ENCODE peak calls at places on chromosomes 2 and 18, in eight cellular contexts. H is HTR-8/SVneo; D is progenitor cell of endocrine pancreas; P is coronary artery; A is SK-N-MC; M is stimulated activated CD4-positive, alpha-beta T cell treated with anti-CD3 and anti-CD28 coated beads, Interleukin-12 subunit alpha, Interleukin-12 subunit beta, amount 100 ng/mL, for 4 hours; Q is pulmonary artery endothelial cell; L is pancreas. Z is an unnamed sample.

GRCh38 chr2:74552914-74553811 is 579 bp downstream of the LOXL3 start:
- DNase-seq in P (peak; percentile 79), L (no peak), H (no peak), A (no peak), M (no peak), Q (no peak), D (no peak), Z (no peak)

GRCh38 chr2:46471-47345 is at the start of gene FAM110C:
- DNase-seq in H (peak; percentile 23), L (peak; percentile 91), M (peak; percentile 39), A (no peak), Q (no peak), D (peak; percentile 48), P (peak; percentile 89), Z (no peak)

GRCh38 chr2:53785378-53785777 is 1.4 kb downstream of the ASB3 start:
- DNase-seq in M (no peak), H (no peak), Q (no peak), P (no peak), A (no peak), L (no peak), D (no peak), Z (no peak)

GRCh38 chr18:65817178-65817577 is 66.4 kb downstream of the CDH7 start:
- DNase-seq in P (no peak), Q (no peak), D (no peak), L (no peak), H (no peak), M (no peak), A (no peak), Z (no peak)

GRCh38 chr2:134453476-134453875 is 199.6 kb downstream of the MGAT5 start:
- DNase-seq in H (no peak), M (no peak), P (peak; percentile 8), Q (no peak), A (no peak), D (no peak), L (no peak), Z (no peak)

GRCh38 chr18:43830905-43831304 is 553.6 kb upstream of the SYT4 start:
- DNase-seq in M (no peak), H (no peak), D (no peak), P (no peak), Q (no peak), L (no peak), A (no peak), Z (no peak)

GRCh38 chr2:175807031-175807873 is 194.8 kb downstream of the LNPK start:
- DNase-seq in M (no peak), H (peak; percentile 12), Q (no peak), A (peak; percentile 92), L (no peak), D (no peak), P (no peak), Z (no peak)

GRCh38 chr2:237707859-237708398 is 80.5 kb downstream of the LRRFIP1 start:
- DNase-seq in A (no peak), H (no peak), P (no peak), L (peak; percentile 7), D (no peak), M (no peak), Q (no peak), Z (no peak)

Z was measured in CMK.